ENCODE peak calls at places on chromosomes 12 and 14, in nine cellular contexts. One of them, this sample, is unnamed.
A peak's percentile ranks its signal among the peaks of the same experiment; 100 is the strongest.

GRCh38 chr12:112798019-112798760 is 6.6 kb downstream of the RPH3A start:
- DNase-seq in BJ: no peak
- DNase-seq in fibroblast of the aortic adventitia: peak; percentile 2
- DNase-seq in spleen: no peak
- DNase-seq in kidney epithelial cell: no peak
- DNase-seq in aorta: no peak
- DNase-seq in lower leg skin: no peak
- DNase-seq in dorsolateral prefrontal cortex: peak; percentile 32
- DNase-seq in effector memory CD4-positive, alpha-beta T cell: no peak
- DNase-seq in this sample: no peak

GRCh38 chr14:75577090-75577489 is 1.3 kb upstream of the FLVCR2 start:
- DNase-seq in spleen: no peak
- DNase-seq in BJ: no peak
- DNase-seq in kidney epithelial cell: no peak
- DNase-seq in effector memory CD4-positive, alpha-beta T cell: no peak
- DNase-seq in lower leg skin: no peak
- DNase-seq in dorsolateral prefrontal cortex: no peak
- DNase-seq in fibroblast of the aortic adventitia: no peak
- DNase-seq in aorta: no peak
- DNase-seq in this sample: no peak

GRCh38 chr12:6204533-6205143 is 4.4 kb downstream of the CD9 start:
- DNase-seq in BJ: no peak
- DNase-seq in kidney epithelial cell: no peak
- DNase-seq in dorsolateral prefrontal cortex: no peak
- DNase-seq in lower leg skin: no peak
- DNase-seq in spleen: no peak
- DNase-seq in effector memory CD4-positive, alpha-beta T cell: no peak
- DNase-seq in fibroblast of the aortic adventitia: peak; percentile 47
- DNase-seq in aorta: no peak
- DNase-seq in this sample: no peak

GRCh38 chr12:47744005-47744651 is 14.6 kb downstream of the RAPGEF3 start:
- DNase-seq in kidney epithelial cell: no peak
- DNase-seq in fibroblast of the aortic adventitia: no peak
- DNase-seq in BJ: no peak
- DNase-seq in dorsolateral prefrontal cortex: no peak
- DNase-seq in effector memory CD4-positive, alpha-beta T cell: peak; percentile 33
- DNase-seq in spleen: no peak
- DNase-seq in aorta: no peak
- DNase-seq in lower leg skin: peak; percentile 89
- DNase-seq in this sample: no peak

GRCh38 chr12:81296556-81297305 is 218.9 kb downstream of the ACSS3 start:
- DNase-seq in spleen: no peak
- DNase-seq in lower leg skin: no peak
- DNase-seq in fibroblast of the aortic adventitia: peak; percentile 27
- DNase-seq in BJ: no peak
- DNase-seq in effector memory CD4-positive, alpha-beta T cell: no peak
- DNase-seq in kidney epithelial cell: peak; percentile 25
- DNase-seq in dorsolateral prefrontal cortex: no peak
- DNase-seq in aorta: no peak
- DNase-seq in this sample: peak; percentile 41

GRCh38 chr14:63543826-63544320 is 696 bp upstream of the PPP2R5E start:
- DNase-seq in fibroblast of the aortic adventitia: no peak
- DNase-seq in lower leg skin: no peak
- DNase-seq in kidney epithelial cell: no peak
- DNase-seq in effector memory CD4-positive, alpha-beta T cell: no peak
- DNase-seq in BJ: no peak
- DNase-seq in dorsolateral prefrontal cortex: no peak
- DNase-seq in aorta: no peak
- DNase-seq in spleen: no peak
- DNase-seq in this sample: no peak

GRCh38 chr14:90629471-90629870 is 186.8 kb downstream of the TTC7B start:
- DNase-seq in spleen: no peak
- DNase-seq in aorta: no peak
- DNase-seq in BJ: no peak
- DNase-seq in kidney epithelial cell: no peak
- DNase-seq in effector memory CD4-positive, alpha-beta T cell: no peak
- DNase-seq in lower leg skin: no peak
- DNase-seq in dorsolateral prefrontal cortex: no peak
- DNase-seq in fibroblast of the aortic adventitia: no peak
- DNase-seq in this sample: no peak

GRCh38 chr14:39576726-39577125 is 144.5 kb upstream of the FBXO33 start:
- DNase-seq in spleen: no peak
- DNase-seq in aorta: no peak
- DNase-seq in dorsolateral prefrontal cortex: no peak
- DNase-seq in effector memory CD4-positive, alpha-beta T cell: no peak
- DNase-seq in fibroblast of the aortic adventitia: no peak
- DNase-seq in lower leg skin: no peak
- DNase-seq in BJ: no peak
- DNase-seq in kidney epithelial cell: no peak
- DNase-seq in this sample: no peak

GRCh38 chr12:28114488-28114887 is 75.8 kb upstream of the CCDC91 start:
- DNase-seq in lower leg skin: no peak
- DNase-seq in kidney epithelial cell: peak; percentile 10
- DNase-seq in spleen: no peak
- DNase-seq in fibroblast of the aortic adventitia: no peak
- DNase-seq in aorta: no peak
- DNase-seq in dorsolateral prefrontal cortex: no peak
- DNase-seq in BJ: no peak
- DNase-seq in effector memory CD4-positive, alpha-beta T cell: no peak
- DNase-seq in this sample: no peak

GRCh38 chr12:106074706-106075392 is 63.9 kb downstream of the NUAK1 start:
- DNase-seq in effector memory CD4-positive, alpha-beta T cell: no peak
- DNase-seq in BJ: no peak
- DNase-seq in fibroblast of the aortic adventitia: peak; percentile 93
- DNase-seq in dorsolateral prefrontal cortex: no peak
- DNase-seq in kidney epithelial cell: peak; percentile 77
- DNase-seq in spleen: no peak
- DNase-seq in lower leg skin: peak; percentile 69
- DNase-seq in aorta: peak; percentile 45
- DNase-seq in this sample: no peak

GRCh38 chr14:72433511-72433910 is 460.4 kb downstream of the DPF3 start:
- DNase-seq in fibroblast of the aortic adventitia: peak; percentile 49
- DNase-seq in BJ: no peak
- DNase-seq in kidney epithelial cell: no peak
- DNase-seq in spleen: no peak
- DNase-seq in aorta: no peak
- DNase-seq in dorsolateral prefrontal cortex: no peak
- DNase-seq in lower leg skin: peak; percentile 18
- DNase-seq in effector memory CD4-positive, alpha-beta T cell: no peak
- DNase-seq in this sample: no peak

GRCh38 chr14:78319826-78320635 is 149.9 kb downstream of the NRXN3 start:
- DNase-seq in dorsolateral prefrontal cortex: no peak
- DNase-seq in effector memory CD4-positive, alpha-beta T cell: no peak
- DNase-seq in fibroblast of the aortic adventitia: no peak
- DNase-seq in spleen: no peak
- DNase-seq in kidney epithelial cell: no peak
- DNase-seq in lower leg skin: no peak
- DNase-seq in aorta: no peak
- DNase-seq in BJ: no peak
- DNase-seq in this sample: no peak

GRCh38 chr14:99531221-99532096 is 50.2 kb downstream of the CCNK start:
- DNase-seq in lower leg skin: no peak
- DNase-seq in fibroblast of the aortic adventitia: peak; percentile 64
- DNase-seq in aorta: no peak
- DNase-seq in BJ: no peak
- DNase-seq in dorsolateral prefrontal cortex: no peak
- DNase-seq in spleen: no peak
- DNase-seq in effector memory CD4-positive, alpha-beta T cell: no peak
- DNase-seq in kidney epithelial cell: no peak
- DNase-seq in this sample: no peak

DNA sequence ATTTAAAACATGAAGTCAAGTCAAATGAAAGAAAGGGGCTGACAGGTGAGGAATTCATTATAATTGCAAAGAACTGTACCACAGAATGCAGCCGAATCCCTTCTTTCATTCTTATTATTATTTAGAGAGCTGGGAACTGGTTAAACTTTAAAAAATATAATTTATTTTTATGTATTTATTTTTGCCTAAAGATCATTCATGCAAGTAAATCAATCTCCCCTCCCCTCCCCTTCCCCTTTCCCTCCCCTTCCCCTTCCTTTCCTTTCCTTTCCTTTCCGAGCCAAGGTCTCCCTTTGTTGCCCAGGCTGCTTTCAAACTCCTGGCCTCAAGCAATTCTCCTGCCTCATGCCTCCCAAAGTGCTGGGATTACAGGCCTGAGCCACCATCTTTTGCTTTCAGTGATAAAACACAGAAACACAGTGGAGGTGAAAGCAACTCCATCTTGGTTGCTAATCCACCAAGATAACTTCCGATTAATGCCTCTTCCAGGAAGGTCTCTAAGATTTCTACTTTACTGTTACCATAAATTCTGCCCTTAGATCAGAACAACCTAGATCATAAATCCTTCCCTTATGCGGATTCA is 6.0 kb upstream of the UBC start:
- DNase-seq in fibroblast of the aortic adventitia: no peak
- DNase-seq in lower leg skin: no peak
- DNase-seq in dorsolateral prefrontal cortex: no peak
- DNase-seq in effector memory CD4-positive, alpha-beta T cell: no peak
- DNase-seq in spleen: no peak
- DNase-seq in BJ: no peak
- DNase-seq in kidney epithelial cell: no peak
- DNase-seq in aorta: peak; percentile 38
- DNase-seq in this sample: no peak
- H3K4me3 ChIP-seq in fibroblast of the aortic adventitia: no peak overlapping the region
- H3K4me3 ChIP-seq in lower leg skin: no peak overlapping the region
- H3K4me3 ChIP-seq in dorsolateral prefrontal cortex: no peak overlapping the region
- H3K4me3 ChIP-seq in effector memory CD4-positive, alpha-beta T cell: peak overlapping the region; percentile 19
- H3K4me3 ChIP-seq in spleen: no peak overlapping the region
- H3K4me3 ChIP-seq in BJ: no peak overlapping the region
- H3K4me3 ChIP-seq in kidney epithelial cell: no peak overlapping the region
- H3K4me3 ChIP-seq in aorta: no peak overlapping the region
- H3K4me3 ChIP-seq in this sample: no peak overlapping the region

DNA sequence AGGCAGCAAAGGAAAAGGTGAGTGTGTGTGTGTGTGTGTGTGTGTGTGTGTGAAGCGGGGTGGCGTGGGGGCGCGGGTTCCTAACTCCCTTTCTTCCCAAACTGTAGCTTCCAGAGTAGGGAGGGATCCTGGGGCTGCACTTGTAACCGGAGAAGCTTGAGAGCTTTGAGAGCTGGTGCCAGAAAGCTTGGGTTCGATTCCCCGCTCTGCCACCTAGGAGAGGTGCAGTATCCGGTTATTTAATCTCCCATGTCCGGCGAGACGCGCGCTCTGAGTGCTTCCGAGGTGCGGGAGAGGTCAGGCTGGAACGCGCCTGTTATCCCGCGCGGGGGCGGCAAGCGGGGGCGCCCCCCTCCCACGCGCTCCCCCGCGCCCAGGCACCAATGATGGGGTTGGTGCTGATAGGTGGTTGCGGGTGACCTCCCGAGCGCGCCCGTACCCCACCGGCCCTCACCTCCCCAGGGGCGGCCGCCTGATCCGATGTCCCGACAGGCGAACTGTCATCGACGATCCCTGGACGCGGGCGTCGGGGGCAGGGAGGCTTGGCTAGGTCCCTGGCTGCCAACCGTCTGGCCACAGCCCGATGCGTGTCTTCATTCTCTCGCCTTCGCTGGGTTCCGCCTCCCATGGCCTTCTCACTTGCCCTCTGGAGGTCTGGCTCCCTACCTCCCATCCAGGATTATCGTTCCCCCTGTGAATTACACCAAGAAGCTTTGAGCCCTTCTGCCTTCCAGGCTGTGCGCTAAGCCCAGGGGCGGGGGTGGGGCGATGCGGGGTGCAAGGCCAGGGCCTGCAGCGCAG is 7.4 kb upstream of the RACGAP1 start:
- DNase-seq in aorta: peak; percentile 55
- DNase-seq in BJ: no peak
- DNase-seq in kidney epithelial cell: no peak
- DNase-seq in fibroblast of the aortic adventitia: no peak
- DNase-seq in lower leg skin: peak; percentile 86
- DNase-seq in dorsolateral prefrontal cortex: no peak
- DNase-seq in spleen: peak; percentile 82
- DNase-seq in effector memory CD4-positive, alpha-beta T cell: no peak
- DNase-seq in this sample: no peak
- H3K4me3 ChIP-seq in aorta: no peak overlapping the region
- H3K4me3 ChIP-seq in BJ: no peak overlapping the region
- H3K4me3 ChIP-seq in kidney epithelial cell: peak overlapping the region; percentile 12
- H3K4me3 ChIP-seq in fibroblast of the aortic adventitia: no peak overlapping the region
- H3K4me3 ChIP-seq in lower leg skin: no peak overlapping the region
- H3K4me3 ChIP-seq in dorsolateral prefrontal cortex: peak overlapping the region; percentile 28
- H3K4me3 ChIP-seq in spleen: peak overlapping the region; percentile 18
- H3K4me3 ChIP-seq in effector memory CD4-positive, alpha-beta T cell: no peak overlapping the region
- H3K4me3 ChIP-seq in this sample: peak overlapping the region; percentile 7

DNA sequence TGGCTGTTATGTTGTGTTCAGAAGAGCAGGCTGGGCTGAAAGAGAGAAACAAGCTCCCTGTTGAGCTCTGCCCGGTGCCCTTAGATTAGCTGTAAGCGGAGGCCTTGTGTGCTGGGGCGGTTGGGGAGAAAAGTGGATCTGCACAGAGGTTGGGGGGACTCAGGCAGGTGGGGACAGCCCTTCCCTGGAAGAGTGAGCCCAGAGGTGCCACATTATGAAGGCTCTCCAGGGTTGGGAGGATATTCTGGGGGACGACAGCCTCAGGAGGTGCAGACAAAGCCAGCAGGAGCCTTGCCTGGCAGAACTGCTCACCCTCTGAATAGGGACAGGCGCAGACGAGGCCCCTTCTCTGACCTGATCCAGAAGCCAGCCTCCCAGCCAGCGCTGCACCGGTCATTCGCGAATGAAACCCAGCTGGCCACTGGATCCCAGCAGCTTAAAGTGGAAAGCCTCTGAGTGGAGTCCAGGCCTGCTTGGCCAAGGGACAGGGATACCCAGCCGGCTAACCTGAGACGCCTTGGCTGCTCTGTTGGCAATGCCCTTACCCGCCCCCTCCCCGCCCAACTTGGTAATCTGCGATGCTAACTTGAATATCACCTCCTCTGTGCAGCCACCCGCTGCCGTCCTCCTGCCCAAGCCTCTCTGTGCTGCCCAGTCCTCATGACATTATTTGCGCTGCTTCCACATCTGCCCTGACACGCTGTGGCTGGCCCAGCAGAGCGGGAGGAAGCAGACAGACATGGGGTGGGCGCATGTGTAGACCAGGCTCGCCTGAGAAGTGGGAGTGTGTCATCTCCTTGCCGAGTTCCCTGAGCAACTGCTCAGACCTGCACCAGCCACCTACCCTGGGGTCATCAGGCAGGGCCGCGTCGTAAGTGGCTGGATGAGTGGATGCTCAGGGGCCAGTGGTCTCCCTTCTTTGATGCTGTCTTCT is 5.6 kb downstream of the HIP1R start:
- DNase-seq in aorta: peak; percentile 27
- DNase-seq in kidney epithelial cell: no peak
- DNase-seq in effector memory CD4-positive, alpha-beta T cell: no peak
- DNase-seq in spleen: peak; percentile 68
- DNase-seq in lower leg skin: peak; percentile 81
- DNase-seq in fibroblast of the aortic adventitia: no peak
- DNase-seq in BJ: no peak
- DNase-seq in dorsolateral prefrontal cortex: no peak
- DNase-seq in this sample: no peak
- H3K4me3 ChIP-seq in aorta: no peak overlapping the region
- H3K4me3 ChIP-seq in kidney epithelial cell: no peak overlapping the region
- H3K4me3 ChIP-seq in effector memory CD4-positive, alpha-beta T cell: no peak overlapping the region
- H3K4me3 ChIP-seq in spleen: no peak overlapping the region
- H3K4me3 ChIP-seq in lower leg skin: no peak overlapping the region
- H3K4me3 ChIP-seq in fibroblast of the aortic adventitia: no peak overlapping the region
- H3K4me3 ChIP-seq in BJ: no peak overlapping the region
- H3K4me3 ChIP-seq in dorsolateral prefrontal cortex: no peak overlapping the region
- H3K4me3 ChIP-seq in this sample: no peak overlapping the region

DNA sequence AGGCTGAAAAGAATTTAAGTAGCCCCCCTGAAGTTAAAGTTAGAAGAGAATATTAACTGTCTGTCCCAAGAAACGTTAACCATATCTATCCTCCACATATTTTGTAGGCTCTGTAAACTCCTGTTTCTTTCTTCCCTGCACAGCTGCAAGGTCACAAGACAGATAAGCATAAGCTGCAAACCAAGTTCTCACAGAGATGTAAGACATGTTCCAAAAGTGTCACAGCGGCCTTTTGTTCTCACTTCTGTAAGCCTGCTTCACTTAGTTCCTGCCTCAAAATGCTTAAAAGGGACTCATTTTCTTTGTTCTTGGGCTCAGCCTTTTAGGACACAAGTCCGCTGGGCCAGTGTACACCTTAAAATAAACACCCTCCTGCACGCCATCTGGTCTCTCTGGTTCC is 3.2 kb downstream of the RNASE1 start:
- DNase-seq in aorta: no peak
- DNase-seq in spleen: no peak
- DNase-seq in dorsolateral prefrontal cortex: no peak
- DNase-seq in BJ: no peak
- DNase-seq in fibroblast of the aortic adventitia: no peak
- DNase-seq in kidney epithelial cell: no peak
- DNase-seq in effector memory CD4-positive, alpha-beta T cell: no peak
- DNase-seq in lower leg skin: no peak
- DNase-seq in this sample: no peak
- H3K4me3 ChIP-seq in aorta: no peak overlapping the region
- H3K4me3 ChIP-seq in spleen: peak overlapping the region; percentile 14
- H3K4me3 ChIP-seq in dorsolateral prefrontal cortex: peak overlapping the region; percentile 42
- H3K4me3 ChIP-seq in BJ: no peak overlapping the region
- H3K4me3 ChIP-seq in fibroblast of the aortic adventitia: no peak overlapping the region
- H3K4me3 ChIP-seq in kidney epithelial cell: no peak overlapping the region
- H3K4me3 ChIP-seq in effector memory CD4-positive, alpha-beta T cell: no peak overlapping the region
- H3K4me3 ChIP-seq in lower leg skin: no peak overlapping the region
- H3K4me3 ChIP-seq in this sample: no peak overlapping the region

This sample was measured in skeletal muscle cell.